ENCODE peak calls at places on chromosomes 16 and 17, in seven cellular contexts. V is IMR-90, I is H1, M is neuronal stem cell, H is trophoblast cell, N is H9, W is mesendoderm. Z is an unnamed sample.

GRCh38 chr17:78588258-78589030 is 11.2 kb upstream of the DNAH17 start:
- DNase-seq in V (no peak), I (no peak), M (no peak), H (no peak), N (no peak), W (no peak), Z (no peak)

GRCh38 chr16:72961115-72961832 is 86.7 kb downstream of the ZFHX3 start:
- DNase-seq in V (peak), I (no peak), M (no peak), H (peak), N (no peak), W (no peak), Z (peak)

GRCh38 chr16:86045601-86045971 is 146.6 kb downstream of the IRF8 start:
- DNase-seq in V (no peak), I (no peak), M (no peak), H (peak), N (no peak), W (no peak), Z (no peak)

GRCh38 chr17:41547921-41548843 is 20.1 kb upstream of the KRT19 start:
- DNase-seq in V (peak), I (no peak), M (no peak), H (peak), N (no peak), W (no peak), Z (peak)

GRCh38 chr16:72972878-72973571 is 74.9 kb downstream of the ZFHX3 start:
- DNase-seq in V (no peak), I (no peak), M (no peak), H (peak), N (no peak), W (no peak), Z (no peak)

GRCh38 chr17:71427801-71428200 is 693.0 kb upstream of the SOX9 start:
- DNase-seq in V (no peak), I (no peak), M (no peak), H (no peak), N (no peak), W (no peak), Z (peak)

GRCh38 chr17:48484850-48485249 is 46.0 kb downstream of the HOXB1 start:
- DNase-seq in V (peak), I (no peak), M (no peak), H (no peak), N (no peak), W (no peak), Z (peak)

GRCh38 chr17:47967607-47968252 is 3.2 kb upstream of the CDK5RAP3 start:
- DNase-seq in V (peak), I (no peak), M (no peak), H (peak), N (no peak), W (peak), Z (peak)

GRCh38 chr17:16470302-16470701 is 21.7 kb downstream of the LRRC75A start:
- DNase-seq in V (no peak), I (no peak), M (no peak), H (no peak), N (peak), W (no peak), Z (no peak)

GRCh38 chr17:73156887-73157870 is 7.6 kb upstream of the SSTR2 start:
- DNase-seq in V (no peak), I (no peak), M (no peak), H (no peak), N (no peak), W (peak), Z (no peak)

GRCh38 chr16:16032271-16032979 is 83.0 kb downstream of the ABCC1 start:
- DNase-seq in V (peak), I (no peak), M (no peak), H (no peak), N (no peak), W (no peak), Z (no peak)

GRCh38 chr17:2262146-2262587 is 41.4 kb downstream of the SMG6 start:
- DNase-seq in V (peak), I (no peak), M (no peak), H (peak), N (no peak), W (no peak), Z (peak)

GRCh38 chr17:17910060-17910459 is 62.1 kb downstream of the TOM1L2 start:
- DNase-seq in V (no peak), I (no peak), M (no peak), H (no peak), N (no peak), W (no peak), Z (no peak)

GRCh38 chr17:17911003-17911613 is 61.1 kb downstream of the TOM1L2 start:
- DNase-seq in V (no peak), I (no peak), M (no peak), H (no peak), N (no peak), W (no peak), Z (no peak)

GRCh38 chr17:17915183-17915582 is 57.0 kb downstream of the TOM1L2 start:
- DNase-seq in V (no peak), I (no peak), M (no peak), H (no peak), N (no peak), W (no peak), Z (no peak)

GRCh38 chr17:17917394-17917793 is 54.8 kb downstream of the TOM1L2 start:
- DNase-seq in V (no peak), I (no peak), M (no peak), H (no peak), N (no peak), W (no peak), Z (no peak)

GRCh38 chr17:17913695-17914332 is 58.4 kb downstream of the TOM1L2 start:
- DNase-seq in V (peak), I (no peak), M (no peak), H (peak), N (peak), W (peak), Z (peak)
- H3K23ac ChIP-seq in V (peak), I (no peak), M (peak), H (no peak), N (no peak), W (no peak), Z (no peak)

DNA sequence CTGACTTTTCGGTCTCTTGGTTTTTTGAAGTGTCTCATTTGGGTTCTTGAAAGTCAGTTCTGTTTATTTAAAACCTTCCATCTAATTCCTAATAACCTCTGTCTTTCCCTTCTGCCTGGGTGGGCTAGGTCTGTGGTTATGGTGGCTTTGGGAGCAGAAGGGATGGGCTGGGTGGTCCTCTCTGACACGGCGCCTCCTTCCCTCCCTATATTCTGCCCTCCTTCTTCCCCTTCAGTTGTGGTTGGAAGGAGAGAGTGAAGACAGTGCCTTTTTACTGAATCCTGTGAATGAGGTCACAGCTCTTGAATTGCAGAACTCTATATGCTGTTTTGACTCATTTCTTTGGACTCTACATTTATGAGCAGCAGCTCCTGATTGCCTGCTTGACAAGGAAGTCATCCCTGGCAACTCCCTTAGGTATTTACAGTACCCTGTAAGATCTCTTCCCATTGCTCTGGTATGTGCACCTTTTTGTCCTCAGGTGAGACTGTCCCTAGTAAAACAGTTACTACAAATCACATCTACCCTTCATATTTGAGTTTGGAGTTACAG is 256.0 kb upstream of the ELAC2 start:
- DNase-seq in V (peak), I (no peak), M (no peak), H (peak), N (no peak), W (no peak), Z (no peak)
- H3K18ac ChIP-seq in V (no peak), I (no peak), M (no peak), H (no peak), N (no peak), W (no peak), Z (no peak)

DNA sequence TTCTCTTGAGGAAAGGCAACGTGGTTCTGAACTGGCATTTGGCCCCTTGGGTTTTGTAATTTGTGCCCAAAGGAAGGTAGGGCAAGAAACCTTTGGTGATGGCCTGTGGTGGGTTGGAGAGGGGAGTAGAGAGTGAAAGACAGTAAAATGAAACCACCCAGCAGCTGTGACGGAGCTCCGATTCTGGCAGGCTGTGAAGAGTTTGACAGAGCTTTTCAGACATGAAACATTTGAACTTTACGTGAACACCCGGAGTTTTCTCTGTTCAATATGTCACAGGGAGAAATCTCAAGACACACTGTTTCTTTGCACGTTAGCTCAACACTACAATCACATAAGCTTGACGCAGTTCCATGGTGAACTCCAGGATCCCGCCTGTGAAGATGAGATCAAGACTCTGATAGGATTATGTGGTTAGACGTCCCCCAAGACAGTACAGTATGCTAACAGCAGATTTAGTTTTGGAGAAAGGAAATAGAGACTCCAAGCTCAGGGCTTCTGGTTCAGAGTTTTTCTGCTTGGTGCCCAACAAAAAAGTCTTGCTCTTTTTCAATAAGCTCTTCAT is 79.7 kb upstream of the CDH11 start:
- DNase-seq in V (peak), I (no peak), M (no peak), H (no peak), N (no peak), W (no peak), Z (no peak)
- H3K23ac ChIP-seq in V (no peak), I (no peak), M (no peak), H (no peak), N (no peak), W (no peak), Z (no peak)

DNA sequence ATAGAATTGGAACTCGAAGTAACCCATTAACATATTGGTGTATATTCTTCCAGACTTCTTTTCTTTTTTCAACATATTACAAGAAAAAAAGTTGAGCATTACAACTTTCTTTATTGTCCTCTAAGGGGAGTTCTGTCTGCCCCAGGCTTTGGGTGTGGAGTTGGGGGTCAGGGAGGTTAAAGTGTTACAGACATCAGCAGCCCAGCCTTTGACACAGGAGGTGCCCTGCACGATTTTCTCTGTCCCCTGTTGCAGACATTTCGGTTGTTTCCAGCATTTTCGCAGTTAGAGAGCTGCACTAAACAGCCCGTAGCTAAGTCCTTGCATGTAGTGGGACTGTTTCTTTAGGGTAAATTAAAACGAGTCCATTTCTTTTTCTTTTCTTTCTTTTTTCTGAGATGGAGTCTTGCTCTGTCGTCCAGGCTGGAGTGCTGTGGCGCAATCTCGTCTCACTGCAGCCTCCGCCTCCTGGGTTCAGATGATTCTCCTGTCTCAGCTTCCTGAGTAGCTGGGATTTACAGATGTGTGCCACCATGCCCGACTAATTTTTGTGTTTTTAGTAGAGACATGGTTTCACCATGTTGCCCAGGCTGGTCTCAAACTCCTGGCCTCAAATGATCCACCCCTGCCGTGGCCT is 13.4 kb upstream of the ADCY7 start:
- DNase-seq in V (no peak), I (no peak), M (no peak), H (no peak), N (no peak), W (no peak), Z (no peak)
- H3K18ac ChIP-seq in V (no peak), I (no peak), M (no peak), H (no peak), N (no peak), W (no peak), Z (no peak)

DNA sequence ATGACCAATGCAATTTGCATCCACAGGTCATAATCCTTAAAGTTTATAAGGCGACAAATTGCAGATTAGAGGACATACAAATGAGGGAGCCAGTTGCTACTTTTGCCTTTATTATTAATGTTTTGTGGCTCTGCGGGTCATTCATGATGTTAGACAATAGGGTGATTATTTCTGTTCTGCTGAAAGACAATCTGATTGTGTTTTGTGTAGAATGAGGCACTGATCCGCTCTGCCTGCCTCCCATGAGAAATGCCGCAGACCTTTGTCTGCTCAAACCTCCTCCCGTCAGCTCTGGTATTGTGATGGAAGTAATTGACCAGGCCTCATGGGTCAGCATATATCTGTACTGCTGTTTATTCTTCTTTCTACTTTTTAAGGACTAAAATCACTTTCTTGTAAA is 224.9 kb downstream of the PRKCA start:
- DNase-seq in V (no peak), I (no peak), M (no peak), H (no peak), N (no peak), W (no peak), Z (no peak)
- H3K23ac ChIP-seq in V (no peak), I (no peak), M (no peak), H (no peak), N (no peak), W (no peak), Z (no peak)

GRCh38 chr16:63613701-63614100 is 1508.2 kb downstream of the CDH11 start:
- DNase-seq in V (peak), I (no peak), M (no peak), H (no peak), N (no peak), W (no peak), Z (peak)
- H3K18ac ChIP-seq in V (no peak), I (no peak), M (no peak), H (no peak), N (no peak), W (no peak), Z (no peak)

GRCh38 chr16:52629296-52629695 is 82.4 kb upstream of the TOX3 start:
- DNase-seq in V (no peak), I (no peak), M (no peak), H (peak), N (no peak), W (no peak), Z (no peak)
- H3K23ac ChIP-seq in V (no peak), I (no peak), M (no peak), H (no peak), N (no peak), W (no peak), Z (no peak)

GRCh38 chr17:69336580-69336979 is 9.6 kb upstream of the ABCA5 start:
- DNase-seq in V (no peak), I (no peak), M (no peak), H (no peak), N (no peak), W (no peak), Z (no peak)

GRCh38 chr17:69331746-69332145 is 4.8 kb upstream of the ABCA5 start:
- DNase-seq in V (no peak), I (no peak), M (no peak), H (no peak), N (no peak), W (no peak), Z (no peak)

GRCh38 chr17:69335018-69335417 is 8.1 kb upstream of the ABCA5 start:
- DNase-seq in V (peak), I (no peak), M (no peak), H (peak), N (no peak), W (peak), Z (peak)

GRCh38 chr17:69339937-69340336 is 13.0 kb upstream of the ABCA5 start:
- DNase-seq in V (no peak), I (no peak), M (no peak), H (no peak), N (no peak), W (no peak), Z (no peak)

GRCh38 chr17:69336996-69337395 is 10.1 kb upstream of the ABCA5 start:
- DNase-seq in V (no peak), I (no peak), M (no peak), H (no peak), N (no peak), W (no peak), Z (no peak)
- H3K18ac ChIP-seq in V (no peak), I (no peak), M (no peak), H (no peak), N (no peak), W (no peak), Z (no peak)

GRCh38 chr17:7285679-7286078 is 4.2 kb downstream of the SLC2A4 start:
- DNase-seq in V (no peak), I (no peak), M (no peak), H (no peak), N (no peak), W (no peak), Z (no peak)
- H3K23ac ChIP-seq in V (no peak), I (no peak), M (peak), H (no peak), N (no peak), W (no peak), Z (no peak)

Z was measured in mesenchymal stem cell.